ENCODE peak calls at places on chromosomes 13 and 19, in five cellular contexts. H is fibroblast of lung, E is K562, Y is adrenal gland, G is tibial nerve. Q is an unnamed sample.

GRCh38 chr19:33562636-33563035 is 41.0 kb upstream of the PEPD start:
- DNase-seq in E (no peak), G (no peak), Y (no peak), H (no peak), Q (peak; percentile 43)

GRCh38 chr19:38061294-38061693 is 154.3 kb downstream of the SIPA1L3 start:
- DNase-seq in H (peak; percentile 85), E (no peak), Y (no peak), G (no peak), Q (no peak)

GRCh38 chr13:39815345-39816111 is 160.1 kb downstream of the COG6 start:
- DNase-seq in Y (no peak), E (no peak), H (no peak), G (no peak), Q (no peak)

GRCh38 chr19:23070353-23070781 is 46.5 kb upstream of the ZNF730 start:
- DNase-seq in G (no peak), Y (peak; percentile 18), H (peak; percentile 17), E (peak; percentile 31), Q (no peak)

GRCh38 chr19:43527860-43528622 is 1.0 kb upstream of the ETHE1 start:
- DNase-seq in H (no peak), E (no peak), G (peak; percentile 24), Y (no peak), Q (peak; percentile 57)

GRCh38 chr13:102402292-102402691 is 444 bp upstream of the FGF14 start:
- DNase-seq in Y (peak; percentile 20), E (no peak), H (peak; percentile 48), G (no peak), Q (peak; percentile 23)

GRCh38 chr13:21436582-21436981 is 22.5 kb downstream of the ZDHHC20 start:
- DNase-seq in H (no peak), G (no peak), E (no peak), Y (no peak), Q (no peak)

GRCh38 chr19:7870571-7871279 is 3.5 kb downstream of the PRR36 start:
- DNase-seq in E (peak; percentile 91), H (peak; percentile 27), Y (peak; percentile 89), G (no peak), Q (no peak)

GRCh38 chr13:77515785-77516184 is 19.7 kb upstream of the SCEL start:
- DNase-seq in Y (no peak), H (no peak), E (no peak), G (no peak), Q (no peak)

GRCh38 chr19:40219721-40220276 is 1.6 kb upstream of the TTC9B start:
- DNase-seq in H (peak; percentile 79), E (no peak), Y (no peak), G (no peak), Q (no peak)

GRCh38 chr19:35555301-35556005 is 8.0 kb downstream of the ATP4A start:
- DNase-seq in H (peak; percentile 22), E (peak; percentile 69), Y (no peak), G (no peak), Q (no peak)

GRCh38 chr13:66424417-66424816 is 805.7 kb downstream of the PCDH9 start:
- DNase-seq in Y (no peak), H (peak; percentile 78), E (no peak), G (no peak), Q (no peak)

GRCh38 chr13:71979616-71980015 is 112.6 kb upstream of the DACH1 start:
- DNase-seq in H (peak; percentile 1), Y (no peak), G (no peak), E (no peak), Q (no peak)

GRCh38 chr13:75360170-75360569 is 121.8 kb downstream of the TBC1D4 start:
- DNase-seq in E (no peak), H (no peak), Y (no peak), G (no peak), Q (no peak)

GRCh38 chr13:66345988-66346387 is 884.1 kb downstream of the PCDH9 start:
- DNase-seq in Y (no peak), H (no peak), E (no peak), G (no peak), Q (no peak)

GRCh38 chr19:58388175-58388526 is 1.1 kb downstream of the RPS5 start:
- DNase-seq in E (no peak), G (no peak), Y (no peak), H (no peak), Q (no peak)
- H3K4me1 ChIP-seq in E (peaks cover 38% of the 10 kb centered on the region), G (peaks cover 22% of the 10 kb centered on the region), Y (peaks cover 22% of the 10 kb centered on the region), H (peaks cover 11% of the 10 kb centered on the region), Q (no peaks in the 10 kb centered on the region)

GRCh38 chr19:1214299-1214861 is 8.8 kb downstream of the STK11 start:
- DNase-seq in E (no peak), H (no peak), Y (no peak), G (no peak), Q (no peak)
- TF ChIP-seq CTCF in E (no peak), H (no peak), Y (no peak), G (no peak), Q (no peak)

GRCh38 chr13:99354371-99354951 is 47.3 kb upstream of the GPR183 start:
- DNase-seq in Y (no peak), G (no peak), E (no peak), H (no peak), Q (no peak)

GRCh38 chr13:99357920-99358319 is 50.7 kb upstream of the GPR183 start:
- DNase-seq in E (no peak), G (no peak), Y (no peak), H (no peak), Q (no peak)

GRCh38 chr13:99357149-99357596 is 50.0 kb upstream of the GPR183 start:
- DNase-seq in H (peak; percentile 89), G (no peak), Y (peak; percentile 66), E (peak; percentile 68), Q (no peak)

GRCh38 chr13:99355267-99356215 is 48.3 kb upstream of the GPR183 start:
- DNase-seq in G (no peak), E (no peak), Y (no peak), H (no peak), Q (no peak)

DNA sequence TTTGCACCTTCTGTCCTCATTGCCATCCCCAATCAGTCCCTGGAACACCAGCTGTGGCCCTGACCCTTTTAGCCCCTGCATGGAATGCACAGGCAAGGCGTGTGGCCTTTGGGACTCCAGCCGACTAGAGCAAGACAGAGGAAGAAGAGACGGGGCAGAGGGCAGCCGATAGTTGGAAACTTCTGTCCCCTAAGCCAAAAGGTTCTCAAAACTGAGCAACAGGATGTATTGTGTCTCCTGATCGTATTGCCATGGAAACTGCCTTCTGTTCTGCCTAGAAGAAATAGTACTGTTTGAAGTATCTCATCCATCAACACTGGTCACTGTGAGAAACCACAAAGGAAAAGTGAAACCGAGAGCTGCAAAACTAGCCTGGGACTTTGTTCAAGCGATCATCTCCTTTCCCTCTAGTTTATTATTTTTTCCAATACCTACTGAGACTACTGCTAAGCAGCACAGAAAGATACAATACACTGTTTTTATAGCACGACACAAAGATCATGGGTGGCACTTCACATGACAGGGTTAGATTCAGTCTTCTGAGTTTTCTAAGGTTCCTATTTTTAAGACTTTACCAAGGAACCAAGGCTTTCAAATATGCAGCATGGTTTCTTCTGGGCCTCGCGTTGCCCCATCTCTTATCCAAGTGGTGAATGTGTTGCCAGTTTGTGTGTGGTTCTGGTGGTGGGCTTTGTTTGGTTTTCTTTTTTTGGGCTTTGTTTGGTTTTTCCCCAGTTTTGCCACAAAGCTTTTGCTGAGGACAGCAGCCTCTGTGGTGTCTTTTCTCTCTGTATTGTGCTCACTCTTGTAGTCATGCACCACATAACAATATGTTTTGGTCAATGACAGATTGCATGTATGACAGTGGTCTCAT is 49.3 kb upstream of the GPR183 start:
- DNase-seq in G (no peak), Y (peak; percentile 37), E (no peak), H (peak; percentile 92), Q (no peak)
- H3K4me1 ChIP-seq in G (peaks cover 17% of the 10 kb centered on the region), Y (peaks cover 40% of the 10 kb centered on the region), E (peaks cover 8% of the 10 kb centered on the region), H (peaks cover 8% of the 10 kb centered on the region), Q (no peaks in the 10 kb centered on the region)

GRCh38 chr13:99435116-99435515 is 66.2 kb upstream of the TM9SF2 start:
- DNase-seq in H (no peak), G (no peak), Y (no peak), E (no peak), Q (no peak)

GRCh38 chr13:99436013-99436412 is 65.3 kb upstream of the TM9SF2 start:
- DNase-seq in G (no peak), Y (no peak), E (no peak), H (no peak), Q (no peak)

GRCh38 chr13:99434258-99434788 is 66.9 kb upstream of the TM9SF2 start:
- DNase-seq in Y (no peak), H (no peak), G (no peak), E (peak; percentile 69), Q (no peak)

GRCh38 chr13:99439048-99439447 is 62.2 kb upstream of the TM9SF2 start:
- DNase-seq in G (no peak), Y (no peak), E (no peak), H (no peak), Q (no peak)

GRCh38 chr13:99436686-99437416 is 64.4 kb upstream of the TM9SF2 start:
- DNase-seq in H (peak; percentile 76), E (peak; percentile 76), Y (peak; percentile 85), G (peak; percentile 71), Q (peak; percentile 86)
- TF ChIP-seq CTCF in H (peak; percentile 100), E (peak; percentile 99), Y (peak; percentile 100), G (peak; percentile 98), Q (peak; percentile 100)

GRCh38 chr13:106529415-106530208 is 5.8 kb downstream of the EFNB2 start:
- DNase-seq in G (no peak), Y (no peak), H (no peak), E (no peak), Q (no peak)

GRCh38 chr13:106525865-106526264 is 9.6 kb downstream of the EFNB2 start:
- DNase-seq in E (no peak), G (no peak), H (no peak), Y (no peak), Q (no peak)

GRCh38 chr13:106528711-106529414 is 6.6 kb downstream of the EFNB2 start:
- DNase-seq in Y (no peak), G (no peak), E (no peak), H (no peak), Q (no peak)

GRCh38 chr13:106526748-106527488 is 8.5 kb downstream of the EFNB2 start:
- DNase-seq in Y (no peak), G (no peak), H (no peak), E (no peak), Q (no peak)

GRCh38 chr13:106527806-106528205 is 7.7 kb downstream of the EFNB2 start:
- DNase-seq in G (no peak), H (no peak), Y (no peak), E (no peak), Q (no peak)
- H3K4me1 ChIP-seq in G (peaks cover 7% of the 10 kb centered on the region), H (no peaks in the 10 kb centered on the region), Y (peaks cover 11% of the 10 kb centered on the region), E (no peaks in the 10 kb centered on the region), Q (no peaks in the 10 kb centered on the region)

GRCh38 chr13:31945202-31945978 is 86.2 kb upstream of the FRY start:
- DNase-seq in Y (peak; percentile 37), G (peak; percentile 31), H (peak; percentile 74), E (no peak), Q (peak; percentile 85)

GRCh38 chr13:31946091-31946770 is 85.3 kb upstream of the FRY start:
- DNase-seq in E (no peak), G (no peak), Y (no peak), H (peak; percentile 33), Q (no peak)

GRCh38 chr13:31944262-31945160 is 87.1 kb upstream of the FRY start:
- DNase-seq in Y (no peak), E (no peak), G (no peak), H (no peak), Q (no peak)

GRCh38 chr13:31947506-31947905 is 84.1 kb upstream of the FRY start:
- DNase-seq in E (no peak), Y (no peak), H (no peak), G (no peak), Q (no peak)

GRCh38 chr13:31947105-31947504 is 84.5 kb upstream of the FRY start:
- DNase-seq in E (no peak), H (no peak), G (no peak), Y (no peak), Q (no peak)
- TF ChIP-seq CTCF in E (no peak), H (no peak), G (no peak), Y (no peak), Q (no peak)